ENCODE peak calls at places on chromosome 18, in five cellular contexts. I is fibroblast of lung, H is heart left ventricle, E is colonic mucosa, P is keratinocyte. M is an unnamed sample. For H3K4me1, the result is how much of the 10 kb centered on the place peaks cover.

GRCh38 chr18:59219672-59220163 is at the start of gene GRP:
- DNase-seq in I (no peak), H (no peak), E (no peak), P (no peak), M (no peak)

GRCh38 chr18:23470620-23471387 is 17.7 kb downstream of the RIOK3 start:
- DNase-seq in I (no peak), H (no peak), E (no peak), P (no peak), M (no peak)

GRCh38 chr18:34701911-34702310 is 8.2 kb upstream of the DTNA start:
- DNase-seq in I (no peak), H (no peak), E (no peak), P (no peak), M (no peak)

GRCh38 chr18:48072428-48073204 is 142.2 kb upstream of the SMAD2 start:
- DNase-seq in I (no peak), H (peak), E (no peak), P (no peak), M (no peak)

GRCh38 chr18:56358608-56359007 is 279.8 kb downstream of the TXNL1 start:
- DNase-seq in I (no peak), H (no peak), E (no peak), P (no peak), M (no peak)

GRCh38 chr18:77039196-77040140 is 93.1 kb downstream of the MBP start:
- DNase-seq in I (no peak), H (no peak), E (no peak), P (no peak), M (no peak)

GRCh38 chr18:76922107-76922506 is 99.8 kb downstream of the ZNF236 start:
- DNase-seq in I (peak), H (peak), E (peak), P (no peak), M (peak)

GRCh38 chr18:22601481-22601880 is 183.8 kb upstream of the CTAGE1 start:
- DNase-seq in I (no peak), H (no peak), E (no peak), P (no peak), M (no peak)

GRCh38 chr18:7133181-7133580 is 15.6 kb upstream of the LAMA1 start:
- DNase-seq in I (peak), H (no peak), E (no peak), P (no peak), M (no peak)

GRCh38 chr18:49646864-49647263 is 85.0 kb downstream of the LIPG start:
- DNase-seq in I (no peak), H (no peak), E (no peak), P (no peak), M (no peak)
- H3K4me1 ChIP-seq in I (under half), H (under half), E (under half), P (under half), M (under half)

GRCh38 chr18:32470136-32470712 is 458 bp downstream of the GAREM1 start:
- DNase-seq in I (peak), H (peak), E (peak), P (no peak), M (peak)
- H3K27ac ChIP-seq in I (peak), H (peak), E (peak), P (peak), M (no peak)

GRCh38 chr18:26706796-26707406 is 158.5 kb upstream of the KCTD1 start:
- DNase-seq in I (no peak), H (no peak), E (no peak), P (no peak), M (no peak)

GRCh38 chr18:26711806-26712205 is 153.7 kb downstream of the AQP4 start:
- DNase-seq in I (no peak), H (no peak), E (no peak), P (no peak), M (no peak)

GRCh38 chr18:26710460-26711096 is 154.9 kb downstream of the AQP4 start:
- DNase-seq in I (no peak), H (no peak), E (no peak), P (no peak), M (no peak)

GRCh38 chr18:26708814-26709717 is 156.4 kb downstream of the AQP4 start:
- DNase-seq in I (no peak), H (no peak), E (no peak), P (no peak), M (no peak)

DNA sequence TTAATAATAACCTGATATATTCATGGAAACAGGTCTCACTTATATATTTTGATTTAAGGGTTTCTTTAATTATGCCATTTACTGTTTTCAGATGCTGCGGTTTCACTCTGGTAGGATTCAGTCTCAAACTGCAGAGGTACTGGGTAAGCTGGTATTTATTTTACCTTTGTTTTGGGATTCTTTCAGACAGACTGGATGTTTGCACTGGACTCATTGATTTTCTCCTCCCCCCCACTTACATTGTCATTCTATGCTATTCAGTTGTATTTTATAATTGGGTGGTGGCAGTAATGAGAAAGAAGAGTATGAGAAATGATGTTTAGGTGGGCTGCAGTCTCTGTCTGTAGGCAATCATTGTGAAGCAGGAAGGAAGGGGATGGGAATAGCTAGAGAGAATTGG is 155.6 kb downstream of the AQP4 start:
- DNase-seq in I (no peak), H (no peak), E (no peak), P (no peak), M (no peak)
- H3K4me3 ChIP-seq in I (no peak), H (no peak), E (no peak), P (no peak), M (no peak)

DNA sequence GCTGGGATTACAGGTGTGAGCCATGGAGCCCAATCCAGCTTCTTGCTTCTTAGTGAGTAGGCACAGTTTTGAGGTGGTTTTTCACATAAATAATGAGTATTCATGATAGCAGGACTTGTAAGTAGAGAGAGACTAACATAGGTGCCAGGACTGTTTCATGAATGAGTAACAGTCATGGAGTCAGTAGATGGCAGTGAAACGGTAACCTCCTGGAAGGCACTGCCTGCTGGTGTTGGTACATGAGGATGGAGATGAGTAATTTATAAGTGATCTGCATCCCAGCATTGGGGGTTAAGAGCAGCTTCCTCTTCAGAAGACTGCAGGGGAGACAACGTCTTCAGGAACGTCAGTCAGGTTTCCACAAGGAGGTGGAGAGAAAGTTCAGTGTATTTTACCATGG is 143.8 kb downstream of the HAUS1 start:
- DNase-seq in I (no peak), H (no peak), E (no peak), P (no peak), M (no peak)
- H3K4me1 ChIP-seq in I (under half), H (under half), E (under half), P (under half), M (under half)

GRCh38 chr18:78655921-78656320 is 323.7 kb upstream of the SALL3 start:
- DNase-seq in I (no peak), H (no peak), E (no peak), P (no peak), M (no peak)
- H3K27ac ChIP-seq in I (no peak), H (no peak), E (no peak), P (no peak), M (no peak)